ENCODE peak calls at places on chromosomes 5 and 9, in ten cellular contexts. B, V, K, W, X, E, F, H, U and O are unnamed samples.

GRCh38 chr9:110217656-110218099 is 9.7 kb upstream of the C9orf152 start:
- DNase-seq in U (peak), B (peak), X (peak), W (peak), H (peak), K (no peak), E (no peak), F (peak), V (no peak), O (peak)

GRCh38 chr5:21024966-21025365 is 1037.0 kb upstream of the CDH18 start:
- DNase-seq in V (no peak), E (no peak), X (no peak), W (no peak), H (no peak), F (no peak), B (no peak), K (no peak), U (no peak), O (no peak)

GRCh38 chr9:71646131-71646530 is 122.2 kb downstream of the CEMIP2 start:
- DNase-seq in X (no peak), B (no peak), W (peak), H (no peak), E (no peak), K (no peak), U (no peak), V (no peak), F (no peak), O (no peak)

GRCh38 chr5:117881426-117882230 is 1106.7 kb downstream of the DTWD2 start:
- DNase-seq in U (no peak), E (no peak), B (no peak), F (no peak), X (no peak), W (no peak), V (no peak), K (no peak), H (peak), O (no peak)

GRCh38 chr5:100270323-100270771 is 264.8 kb upstream of the FAM174A start:
- DNase-seq in E (no peak), U (peak), B (no peak), F (no peak), K (no peak), H (no peak), X (no peak), V (no peak), W (no peak), O (no peak)

GRCh38 chr5:152542741-152543140 is 137.7 kb upstream of the NMUR2 start:
- DNase-seq in X (no peak), K (no peak), B (no peak), U (peak), F (no peak), H (no peak), E (no peak), V (no peak), W (no peak), O (no peak)

GRCh38 chr5:16736158-16736994 is 119.6 kb upstream of the RETREG1 start:
- DNase-seq in H (peak), W (peak), V (no peak), F (peak), K (no peak), E (no peak), B (no peak), X (no peak), U (no peak), O (peak)

GRCh38 chr9:122228191-122228905 is 409 bp downstream of the LHX6 start:
- DNase-seq in X (no peak), B (no peak), U (no peak), H (no peak), E (no peak), W (no peak), K (no peak), V (no peak), F (no peak), O (no peak)

GRCh38 chr5:13325765-13326164 is 618.7 kb downstream of the DNAH5 start:
- DNase-seq in U (no peak), K (no peak), V (no peak), B (no peak), X (no peak), H (no peak), F (no peak), W (no peak), E (no peak), O (no peak)

GRCh38 chr5:27318701-27319100 is 280.3 kb upstream of the CDH9 start:
- DNase-seq in U (no peak), F (no peak), H (no peak), B (no peak), E (no peak), V (no peak), W (no peak), K (no peak), X (no peak), O (no peak)

GRCh38 chr5:122772446-122772845 is 2.4 kb upstream of the SNX2 start:
- DNase-seq in V (no peak), W (no peak), X (no peak), H (no peak), E (no peak), U (no peak), B (no peak), F (no peak), K (no peak), O (peak)

GRCh38 chr5:176904276-176904675 is 5.1 kb upstream of the HK3 start:
- DNase-seq in B (no peak), X (no peak), U (peak), H (no peak), V (no peak), E (no peak), K (no peak), W (no peak), F (no peak), O (no peak)

GRCh38 chr9:96519095-96519494 is 69.1 kb downstream of the HABP4 start:
- DNase-seq in V (no peak), W (no peak), X (no peak), H (no peak), K (no peak), U (no peak), E (no peak), B (no peak), F (no peak), O (no peak)

GRCh38 chr5:6583049-6583880 is 49.6 kb downstream of the NSUN2 start:
- DNase-seq in F (peak), E (no peak), V (no peak), W (no peak), B (no peak), U (peak), K (no peak), X (no peak), H (no peak), O (no peak)

GRCh38 chr9:18261143-18261542 is 212.8 kb upstream of the ADAMTSL1 start:
- DNase-seq in V (no peak), X (no peak), H (no peak), F (no peak), W (no peak), B (no peak), K (no peak), U (no peak), E (no peak), O (no peak)

GRCh38 chr5:138282918-138283742 is 8.7 kb upstream of the GFRA3 start:
- DNase-seq in V (no peak), W (peak), F (no peak), H (peak), B (peak), K (no peak), U (peak), X (peak), E (no peak), O (peak)

GRCh38 chr9:37283730-37284235 is 138.7 kb upstream of the GRHPR start:
- DNase-seq in K (no peak), E (no peak), X (peak), B (peak), H (no peak), U (peak), W (peak), F (no peak), V (no peak), O (no peak)

GRCh38 chr5:76402880-76403712 is at the start of gene IQGAP2:
- DNase-seq in V (peak), E (peak), W (peak), B (peak), F (no peak), U (peak), K (peak), H (peak), X (peak), O (no peak)

GRCh38 chr5:97297063-97297715 is 114.1 kb upstream of the RIOK2 start:
- DNase-seq in V (no peak), B (peak), H (peak), E (no peak), U (peak), W (peak), X (peak), F (peak), K (no peak), O (peak)

GRCh38 chr9:99809586-99810357 is 11.9 kb upstream of the NR4A3 start:
- DNase-seq in W (no peak), K (no peak), B (no peak), U (no peak), H (no peak), X (no peak), F (no peak), V (no peak), E (no peak), O (no peak)

GRCh38 chr5:92777421-92777820 is 803.6 kb downstream of the NR2F1-AS1 start:
- DNase-seq in F (no peak), V (no peak), B (no peak), H (no peak), K (no peak), W (no peak), U (no peak), E (no peak), X (no peak), O (no peak)

GRCh38 chr5:146284016-146284415 is 54.6 kb upstream of the POU4F3 start:
- DNase-seq in E (no peak), U (no peak), F (no peak), V (no peak), K (no peak), W (no peak), B (no peak), X (peak), H (no peak), O (no peak)

GRCh38 chr5:136036991-136037705 is 8.4 kb downstream of the TGFBI start:
- DNase-seq in U (no peak), W (no peak), V (peak), B (peak), H (peak), X (no peak), E (no peak), F (peak), K (no peak), O (peak)

GRCh38 chr5:101102506-101102905 is 199.4 kb upstream of the ST8SIA4 start:
- DNase-seq in H (no peak), K (no peak), E (no peak), V (no peak), U (peak), B (no peak), X (peak), W (no peak), F (no peak), O (no peak)

GRCh38 chr9:7366121-7366520 is 433.5 kb downstream of the DMAC1 start:
- DNase-seq in E (no peak), X (no peak), B (no peak), F (no peak), K (no peak), H (no peak), W (no peak), U (no peak), V (no peak), O (no peak)

GRCh38 chr9:75601280-75601679 is 289.2 kb upstream of the PCSK5 start:
- DNase-seq in B (no peak), H (peak), E (no peak), K (no peak), F (no peak), W (no peak), U (no peak), X (peak), V (no peak), O (no peak)

GRCh38 chr5:109924708-109925107 is 235.0 kb downstream of the MAN2A1 start:
- DNase-seq in V (no peak), W (no peak), X (no peak), H (no peak), B (no peak), E (no peak), U (no peak), K (no peak), F (no peak), O (no peak)

GRCh38 chr9:109766351-109766750 is 13.6 kb upstream of the PALM2AKAP2 start:
- DNase-seq in E (no peak), V (no peak), U (no peak), B (peak), H (peak), K (no peak), W (peak), X (peak), F (no peak), O (peak)

GRCh38 chr9:137315581-137316011 is 13.5 kb upstream of the NRARP start:
- DNase-seq in H (no peak), K (no peak), B (no peak), V (no peak), E (no peak), W (no peak), F (no peak), X (peak), U (no peak), O (no peak)

GRCh38 chr9:95434116-95435073 is 82.4 kb downstream of the PTCH1 start:
- DNase-seq in B (no peak), K (no peak), F (no peak), V (no peak), H (no peak), U (no peak), X (no peak), E (no peak), W (no peak), O (no peak)

GRCh38 chr9:135476561-135476960 is 3.0 kb upstream of the PPP1R26 start:
- DNase-seq in F (no peak), W (no peak), X (no peak), E (no peak), U (no peak), H (no peak), B (no peak), K (no peak), V (no peak), O (no peak)

GRCh38 chr9:137182836-137183235 is 5.5 kb downstream of the ANAPC2 start:
- DNase-seq in B (no peak), V (no peak), F (no peak), H (no peak), E (no peak), X (no peak), K (no peak), W (no peak), U (no peak), O (no peak)

GRCh38 chr5:149365418-149365817 is 7.6 kb downstream of the PCYOX1L start:
- DNase-seq in X (no peak), E (no peak), U (no peak), V (no peak), W (no peak), B (no peak), H (no peak), K (no peak), F (no peak), O (no peak)

GRCh38 chr9:133534346-133535284 is at the start of gene ADAMTSL2:
- DNase-seq in U (no peak), B (no peak), W (no peak), K (peak), H (no peak), F (peak), E (peak), X (no peak), V (no peak), O (no peak)

GRCh38 chr9:125461501-125462190 is 200.0 kb downstream of the GAPVD1 start:
- DNase-seq in H (peak), W (no peak), F (no peak), E (no peak), K (no peak), X (no peak), U (no peak), V (no peak), B (no peak), O (no peak)

GRCh38 chr9:125995706-125996105 is 248.5 kb downstream of the PBX3 start:
- DNase-seq in K (no peak), F (no peak), V (no peak), H (no peak), W (no peak), B (no peak), X (no peak), U (no peak), E (no peak), O (no peak)

GRCh38 chr9:136949817-136950655 is 2.0 kb upstream of the LCN12 start:
- DNase-seq in B (peak), H (peak), K (peak), X (peak), W (peak), F (peak), V (peak), E (peak), U (peak), O (peak)

GRCh38 chr9:90891656-90892055 is 90.0 kb downstream of the SYK start:
- DNase-seq in H (no peak), V (no peak), X (no peak), U (no peak), W (no peak), F (no peak), B (no peak), E (no peak), K (no peak), O (no peak)

GRCh38 chr9:5500441-5501235 is 9.7 kb upstream of the PDCD1LG2 start:
- DNase-seq in X (no peak), V (no peak), B (no peak), K (no peak), E (peak), F (no peak), W (no peak), H (no peak), U (no peak), O (no peak)